ENCODE peak calls at places on chromosomes 11 and 22, in nine cellular contexts. D is RWPE1; G is upper lobe of right lung; Q is CD8-positive, alpha-beta T cell; P is right atrium auricular region; E is cardiac fibroblast; R is ascending aorta; B is PC-3; F is GM10248. L is an unnamed sample.

GRCh38 chr11:65556470-65557279 is 1.5 kb downstream of the LTBP3 start:
- DNase-seq in Q (no peak), G (no peak), E (no peak), D (no peak), P (no peak), B (peak; percentile 44), R (no peak), F (no peak), L (no peak)

GRCh38 chr22:41350087-41350486 is 31.7 kb upstream of the TEF start:
- DNase-seq in D (no peak), R (no peak), G (no peak), F (no peak), P (no peak), E (peak; percentile 79), Q (no peak), B (no peak), L (no peak)

GRCh38 chr11:131758726-131759125 is 388.3 kb downstream of the NTM start:
- DNase-seq in F (no peak), E (peak; percentile 55), G (no peak), D (no peak), Q (no peak), B (no peak), P (no peak), R (no peak), L (no peak)

GRCh38 chr22:42612336-42612735 is 2.3 kb downstream of the POLDIP3 start:
- DNase-seq in E (no peak), R (no peak), G (no peak), F (no peak), B (no peak), D (no peak), P (no peak), Q (no peak), L (no peak)

GRCh38 chr11:3984896-3985295 is 109.7 kb upstream of the RRM1 start:
- DNase-seq in Q (no peak), F (no peak), E (peak; percentile 15), G (no peak), P (no peak), B (no peak), R (no peak), D (no peak), L (no peak)

GRCh38 chr11:102115557-102115956 is 5.3 kb downstream of the YAP1 start:
- DNase-seq in D (no peak), P (no peak), G (no peak), B (peak; percentile 81), Q (no peak), F (no peak), E (peak; percentile 51), R (no peak), L (no peak)

GRCh38 chr11:66118847-66119246 is 48.8 kb downstream of the PACS1 start:
- DNase-seq in B (no peak), G (no peak), Q (no peak), P (no peak), E (no peak), F (no peak), R (no peak), D (no peak), L (no peak)

GRCh38 chr11:133967599-133968238 is 11.0 kb upstream of the IGSF9B start:
- DNase-seq in B (no peak), P (no peak), Q (no peak), R (no peak), E (no peak), F (no peak), D (no peak), G (no peak), L (no peak)

GRCh38 chr11:8229299-8230177 is 34.1 kb downstream of the LMO1 start:
- DNase-seq in E (peak; percentile 5), F (no peak), P (no peak), D (peak; percentile 85), R (no peak), B (peak; percentile 66), G (peak; percentile 61), Q (no peak), L (no peak)

GRCh38 chr11:44555031-44555800 is 10.2 kb upstream of the CD82 start:
- DNase-seq in Q (no peak), E (no peak), B (no peak), G (no peak), F (no peak), R (no peak), P (no peak), D (no peak), L (no peak)

GRCh38 chr22:42446151-42446550 is 13.9 kb upstream of the NFAM1 start:
- DNase-seq in R (no peak), P (no peak), E (no peak), Q (no peak), B (no peak), F (no peak), G (no peak), D (no peak), L (no peak)

GRCh38 chr11:1876361-1877063 is 15.2 kb downstream of the PRR33 start:
- DNase-seq in D (peak; percentile 19), P (no peak), G (peak; percentile 68), E (peak; percentile 55), Q (no peak), B (peak; percentile 46), R (no peak), F (no peak), L (peak; percentile 60)

GRCh38 chr22:27068121-27068520 is 410.7 kb downstream of the MIAT start:
- DNase-seq in R (no peak), Q (no peak), P (no peak), G (no peak), D (no peak), F (no peak), E (no peak), B (no peak), L (no peak)

GRCh38 chr11:70604630-70605520 is 206.5 kb downstream of the CTTN start:
- DNase-seq in Q (no peak), D (no peak), E (no peak), P (no peak), B (no peak), R (no peak), F (no peak), G (no peak), L (no peak)

GRCh38 chr22:36196254-36197064 is 5.2 kb downstream of the APOL4 start:
- DNase-seq in P (no peak), D (no peak), B (no peak), Q (no peak), G (no peak), E (no peak), R (no peak), F (no peak), L (no peak)

DNA sequence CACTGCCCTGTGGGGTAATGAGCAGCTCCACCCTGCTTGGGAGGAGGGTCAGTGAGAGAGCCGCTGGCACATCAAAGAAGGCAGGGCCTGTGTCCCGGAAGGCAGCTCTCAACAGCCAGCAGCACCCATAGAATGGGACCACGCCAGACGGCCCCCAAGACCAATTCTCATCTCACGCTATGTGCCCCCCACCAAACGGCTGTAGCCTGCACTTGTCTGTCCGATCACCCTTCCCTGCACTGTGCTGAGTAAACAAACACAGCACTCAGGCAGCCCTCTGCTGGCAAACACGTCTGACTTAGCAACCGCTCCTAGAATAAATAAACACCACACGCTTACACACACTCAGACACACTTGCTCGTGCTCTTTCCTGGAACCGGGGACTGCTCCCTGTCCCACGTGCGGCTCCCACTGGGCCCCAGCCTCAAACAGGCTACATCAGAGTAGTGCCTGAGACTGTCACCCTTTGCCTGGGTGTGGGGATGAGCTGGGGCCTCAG is 53.2 kb upstream of the CDON start:
- DNase-seq in P (peak; percentile 88), Q (no peak), R (peak; percentile 59), D (no peak), G (peak; percentile 84), F (no peak), E (peak; percentile 44), B (peak; percentile 88), L (no peak)
- TF ChIP-seq CTCF in P (no peak), Q (no peak), R (no peak), D (no peak), G (peak; percentile 13), F (no peak), E (no peak), B (peak; percentile 50), L (peak; percentile 42)

GRCh38 chr11:67419330-67420049 is 4.0 kb downstream of the CARNS1 start:
- DNase-seq in G (no peak), B (no peak), R (no peak), E (no peak), Q (no peak), F (no peak), D (no peak), P (no peak), L (no peak)

GRCh38 chr11:67421421-67422031 is 6.0 kb downstream of the CARNS1 start:
- DNase-seq in Q (no peak), R (no peak), D (peak; percentile 46), P (no peak), B (no peak), F (no peak), E (no peak), G (no peak), L (no peak)

GRCh38 chr11:67422894-67423293 is 5.4 kb upstream of the RPS6KB2 start:
- DNase-seq in R (no peak), E (no peak), F (no peak), D (peak; percentile 74), G (no peak), B (peak; percentile 80), Q (no peak), P (no peak), L (no peak)

GRCh38 chr11:67420147-67420645 is 4.7 kb downstream of the CARNS1 start:
- DNase-seq in Q (no peak), B (no peak), D (no peak), P (no peak), F (no peak), R (no peak), G (no peak), E (no peak), L (no peak)

GRCh38 chr11:67420646-67421420 is 5.4 kb downstream of the CARNS1 start:
- DNase-seq in B (peak; percentile 98), D (peak; percentile 95), P (peak; percentile 97), R (peak; percentile 82), F (peak; percentile 99), Q (peak; percentile 97), E (peak; percentile 88), G (peak; percentile 99), L (peak; percentile 94)
- TF ChIP-seq CTCF in B (no peak), D (no peak), P (no peak), R (no peak), F (no peak), Q (no peak), E (no peak), G (no peak), L (no peak)

GRCh38 chr11:110478410-110478809 is 48.7 kb downstream of the FDX1 start:
- DNase-seq in B (no peak), Q (no peak), F (no peak), G (no peak), D (no peak), E (no peak), P (no peak), R (no peak), L (peak; percentile 23)
- TF ChIP-seq CTCF in B (peak; percentile 49), Q (no peak), F (no peak), G (no peak), D (no peak), E (no peak), P (no peak), R (no peak), L (peak; percentile 39)

DNA sequence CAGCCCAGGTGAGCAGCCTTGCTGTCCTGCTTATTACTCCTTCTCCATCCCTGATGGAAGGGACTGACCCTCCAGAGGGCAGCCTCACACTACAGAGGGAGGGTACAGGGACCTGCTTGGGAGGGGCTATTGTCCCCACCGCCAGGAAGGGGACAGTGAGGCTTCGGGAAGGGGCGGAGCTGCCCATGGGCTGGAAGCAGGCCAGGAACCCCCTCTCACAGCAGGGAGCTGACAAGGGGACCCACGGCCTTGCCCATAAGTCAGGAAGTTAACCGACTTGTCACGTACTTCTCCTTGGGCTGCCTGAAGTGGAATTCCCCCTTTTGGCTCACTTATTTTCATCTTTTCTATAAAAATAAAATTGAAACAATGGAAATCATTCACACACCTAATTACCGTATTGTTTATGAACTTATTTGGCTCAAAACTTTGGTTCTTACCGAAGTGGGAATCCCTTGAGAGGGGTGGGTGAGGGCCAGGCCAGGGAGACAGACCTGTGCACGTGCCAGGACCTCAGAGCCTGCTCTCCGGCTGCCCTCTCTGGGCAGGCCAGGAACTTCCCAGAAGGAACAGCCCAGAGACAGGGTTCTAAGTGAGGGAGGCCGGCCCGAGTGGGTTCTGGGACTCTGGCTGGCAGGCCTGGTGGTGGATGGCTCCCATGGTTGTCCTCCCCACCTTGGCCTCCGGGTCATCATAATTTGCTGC is 5.8 kb downstream of the MGAT3 start:
- DNase-seq in E (no peak), P (no peak), G (no peak), Q (no peak), R (no peak), B (no peak), F (no peak), D (no peak), L (no peak)
- TF ChIP-seq CTCF in E (no peak), P (peak; percentile 48), G (peak; percentile 12), Q (no peak), R (no peak), B (no peak), F (peak; percentile 6), D (no peak), L (no peak)